ENCODE peak calls at places on chromosomes 2 and 18, in four cellular contexts. Z, Y, K and E are unnamed samples.

GRCh38 chr2:1504311-1504750 is 91.1 kb downstream of the TPO start:
- DNase-seq in Z (no peak), Y (no peak), K (no peak), E (no peak)

GRCh38 chr2:234596696-234597575 is 100.1 kb upstream of the ARL4C start:
- DNase-seq in Z (no peak), Y (no peak), K (no peak), E (no peak)

GRCh38 chr2:175892046-175892445 is 110.0 kb downstream of the LNPK start:
- DNase-seq in Z (no peak), Y (no peak), K (no peak), E (no peak)

GRCh38 chr2:158102446-158102845 is 770 bp downstream of the UPP2 start:
- DNase-seq in Z (no peak), Y (no peak), K (no peak), E (no peak)

GRCh38 chr18:50006470-50007046 is 188.4 kb downstream of the MYO5B start:
- DNase-seq in Z (no peak), Y (peak; percentile 24), K (no peak), E (no peak)

GRCh38 chr2:96876036-96876810 is 6.3 kb upstream of the SEMA4C start:
- DNase-seq in Z (no peak), Y (no peak), K (no peak), E (no peak)

GRCh38 chr2:219205981-219206441 is 571 bp upstream of the ZFAND2B start:
- DNase-seq in Z (no peak), Y (no peak), K (no peak), E (no peak)

GRCh38 chr2:173076557-173077345 is 1.1 kb downstream of the MAP3K20 start:
- DNase-seq in Z (no peak), Y (peak; percentile 40), K (no peak), E (no peak)

GRCh38 chr18:44423826-44424225 is 256.9 kb upstream of the SETBP1 start:
- DNase-seq in Z (no peak), Y (no peak), K (no peak), E (peak; percentile 6)

GRCh38 chr2:33104726-33105125 is 158.0 kb downstream of the LTBP1 start:
- DNase-seq in Z (no peak), Y (no peak), K (peak; percentile 28), E (no peak)

GRCh38 chr2:43127208-43127940 is 99.0 kb downstream of the ZFP36L2 start:
- DNase-seq in Z (peak; percentile 98), Y (peak; percentile 72), K (peak; percentile 33), E (no peak)

GRCh38 chr2:98507940-98508689 is 63.5 kb downstream of the INPP4A start:
- DNase-seq in Z (no peak), Y (no peak), K (no peak), E (no peak)

GRCh38 chr2:237200462-237200861 is 114.8 kb downstream of the COPS8 start:
- DNase-seq in Z (no peak), Y (no peak), K (no peak), E (no peak)

GRCh38 chr2:238263204-238264071 is 23.6 kb upstream of the HES6 start:
- DNase-seq in Z (peak; percentile 40), Y (peak; percentile 83), K (peak; percentile 73), E (peak; percentile 89)

GRCh38 chr2:124001681-124002080 is 23.4 kb upstream of the CNTNAP5 start:
- DNase-seq in Z (no peak), Y (no peak), K (no peak), E (peak; percentile 69)

GRCh38 chr2:232013701-232014353 is 52.3 kb downstream of the DIS3L2 start:
- DNase-seq in Z (no peak), Y (no peak), K (no peak), E (no peak)

GRCh38 chr2:86238354-86238753 is 39.1 kb downstream of the MRPL35 start:
- DNase-seq in Z (no peak), Y (no peak), K (no peak), E (no peak)

GRCh38 chr2:202933958-202934357 is 21.9 kb downstream of the CARF start:
- DNase-seq in Z (no peak), Y (no peak), K (no peak), E (no peak)

GRCh38 chr2:240462073-240462703 is 26.7 kb downstream of the GPC1 start:
- DNase-seq in Z (no peak), Y (peak; percentile 0), K (no peak), E (no peak)

GRCh38 chr2:156229724-156230362 is 102.7 kb downstream of the NR4A2 start:
- DNase-seq in Z (no peak), Y (no peak), K (no peak), E (no peak)